ENCODE peak calls at places on chromosomes 6 and 20, in nine cellular contexts. O, G, Z, M, D, L, H, V and K are unnamed samples.

GRCh38 chr20:8808180-8808535 is 260.7 kb upstream of the PLCB4 start:
- DNase-seq in O (no peak), M (no peak), Z (no peak), H (no peak), D (no peak), G (no peak), V (no peak), L (no peak), K (no peak)

GRCh38 chr6:13272131-13273046 is 55.9 kb downstream of the TBC1D7 start:
- DNase-seq in D (no peak), G (peak; percentile 51), L (no peak), V (peak; percentile 30), H (peak; percentile 59), O (no peak), M (no peak), Z (no peak), K (peak; percentile 93)

GRCh38 chr6:88599561-88599960 is 363.9 kb downstream of the RNGTT start:
- DNase-seq in H (no peak), G (no peak), L (no peak), V (no peak), M (no peak), O (peak; percentile 30), Z (no peak), D (no peak), K (no peak)

GRCh38 chr6:43282060-43282459 is 16.0 kb upstream of the SLC22A7 start:
- DNase-seq in L (no peak), V (no peak), Z (no peak), M (no peak), G (no peak), H (no peak), O (no peak), D (no peak), K (no peak)

GRCh38 chr6:118932421-118932820 is 2.5 kb downstream of the MCM9 start:
- DNase-seq in O (no peak), D (no peak), H (no peak), V (no peak), G (no peak), M (no peak), L (no peak), Z (no peak), K (no peak)

GRCh38 chr20:11373391-11373790 is 544.3 kb upstream of the BTBD3 start:
- DNase-seq in D (no peak), V (no peak), Z (no peak), H (no peak), L (no peak), O (no peak), G (no peak), M (no peak), K (no peak)

GRCh38 chr6:158630944-158631616 is 13.5 kb downstream of the DYNLT1 start:
- DNase-seq in O (no peak), H (peak; percentile 66), M (no peak), G (peak; percentile 70), V (no peak), D (no peak), L (no peak), Z (no peak), K (no peak)

GRCh38 chr6:14423955-14424354 is 306.4 kb downstream of the CD83 start:
- DNase-seq in O (no peak), D (no peak), V (no peak), M (no peak), Z (no peak), H (no peak), G (no peak), L (no peak), K (no peak)

GRCh38 chr20:15045246-15045645 is 707.8 kb upstream of the FLRT3 start:
- DNase-seq in H (peak; percentile 44), O (no peak), G (peak; percentile 22), V (no peak), D (no peak), L (no peak), M (no peak), Z (no peak), K (no peak)

GRCh38 chr6:88843040-88843439 is 120.4 kb downstream of the RNGTT start:
- DNase-seq in H (no peak), M (no peak), D (no peak), L (no peak), V (no peak), G (no peak), Z (no peak), O (no peak), K (no peak)

GRCh38 chr6:11204987-11205386 is 27.5 kb downstream of the NEDD9 start:
- DNase-seq in G (no peak), O (no peak), L (no peak), M (no peak), Z (no peak), D (no peak), V (no peak), H (no peak), K (no peak)

GRCh38 chr6:36979343-36979742 is 6.7 kb downstream of the MTCH1 start:
- DNase-seq in M (no peak), D (peak; percentile 35), Z (no peak), O (no peak), H (peak; percentile 69), G (no peak), V (no peak), L (no peak), K (no peak)
- H3K27me3 ChIP-seq in M (no peaks in the 10 kb centered on the region), D (no peaks in the 10 kb centered on the region), Z (no peaks in the 10 kb centered on the region), O (no peaks in the 10 kb centered on the region), H (no peaks in the 10 kb centered on the region), G (no peaks in the 10 kb centered on the region), V (no peaks in the 10 kb centered on the region), L (no peaks in the 10 kb centered on the region), K (no peaks in the 10 kb centered on the region)

GRCh38 chr6:23176471-23176870 is 607.1 kb downstream of the HDGFL1 start:
- DNase-seq in Z (no peak), G (no peak), D (no peak), O (no peak), M (no peak), L (no peak), H (no peak), V (no peak), K (no peak)

GRCh38 chr6:23176883-23177282 is 607.5 kb downstream of the HDGFL1 start:
- DNase-seq in H (no peak), D (no peak), L (no peak), Z (no peak), G (no peak), V (no peak), M (no peak), O (peak; percentile 16), K (no peak)

GRCh38 chr6:23173231-23173630 is 603.9 kb downstream of the HDGFL1 start:
- DNase-seq in Z (no peak), M (no peak), V (no peak), D (no peak), G (no peak), L (no peak), H (no peak), O (no peak), K (no peak)

GRCh38 chr6:23174781-23175361 is 605.5 kb downstream of the HDGFL1 start:
- DNase-seq in Z (no peak), D (no peak), L (no peak), G (no peak), O (no peak), H (no peak), V (no peak), M (no peak), K (no peak)

DNA sequence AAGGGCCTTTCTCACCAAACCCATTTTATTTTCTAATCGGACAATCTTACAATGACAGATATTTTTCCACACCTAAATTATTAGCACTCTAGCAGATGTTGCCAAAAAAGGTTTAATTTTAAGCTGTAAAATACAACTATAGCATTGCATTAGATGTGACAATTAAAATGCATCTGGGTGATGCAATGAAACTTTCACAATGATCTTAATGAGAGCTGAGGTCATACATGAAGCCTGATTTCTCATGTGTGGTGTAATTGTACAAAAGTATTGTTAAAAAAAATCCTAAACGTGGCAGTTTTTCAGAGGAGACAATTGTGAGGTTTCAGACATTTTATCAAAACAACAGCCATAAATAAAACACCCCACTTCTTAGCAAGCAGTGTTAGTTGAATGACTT is 606.0 kb downstream of the HDGFL1 start:
- DNase-seq in Z (no peak), V (no peak), L (no peak), H (no peak), O (no peak), D (no peak), G (no peak), M (no peak), K (no peak)
- H3K27ac ChIP-seq in Z (peak overlapping the region; percentile 91), V (no peak overlapping the region), L (no peak overlapping the region), H (no peak overlapping the region), O (no peak overlapping the region), D (no peak overlapping the region), G (no peak overlapping the region), M (no peak overlapping the region), K (no peak overlapping the region)

GRCh38 chr6:33808781-33809180 is 5.0 kb upstream of the MLN start:
- DNase-seq in V (no peak), H (no peak), G (no peak), Z (no peak), O (no peak), D (no peak), M (no peak), L (no peak), K (no peak)
- H3K27me3 ChIP-seq in V (peaks cover 81% of the 10 kb centered on the region), H (peaks cover 6% of the 10 kb centered on the region), G (peaks cover 85% of the 10 kb centered on the region), Z (peaks cover 13% of the 10 kb centered on the region), O (no peaks in the 10 kb centered on the region), D (peaks cover 38% of the 10 kb centered on the region), M (peaks cover 4% of the 10 kb centered on the region), L (peaks cover 23% of the 10 kb centered on the region), K (no peaks in the 10 kb centered on the region)

GRCh38 chr6:163198396-163198795 is 216.1 kb upstream of the QKI start:
- DNase-seq in H (no peak), Z (no peak), V (no peak), G (no peak), D (no peak), O (no peak), M (no peak), L (no peak), K (no peak)
- H3K27ac ChIP-seq in H (no peak overlapping the region), Z (no peak overlapping the region), V (no peak overlapping the region), G (no peak overlapping the region), D (no peak overlapping the region), O (no peak overlapping the region), M (no peak overlapping the region), L (no peak overlapping the region), K (no peak overlapping the region)